ENCODE peak calls at places on chromosome 14, in four cellular contexts. G is natural killer cell treated with Interleukin-12 subunit alpha and Interleukin-12 subunit beta and Interleukin-15 and Interleukin-18, amount 100 ng/mL, for 72 hours; V is aorta; E is activated T-cell treated with anti-CD3 and anti-CD28 coated beads, Interleukin-2, amount 50 U/mL, for 72 hours. D is an unnamed sample.

GRCh38 chr14:105162374-105162979 is 6.1 kb downstream of the JAG2 start:
- ATAC-seq in G (peak; percentile 70), V (peak; percentile 71), E (peak; percentile 33), D (peak; percentile 48)

GRCh38 chr14:22721213-22721612 is 45.3 kb upstream of the OXA1L start:
- ATAC-seq in G (no peak), V (no peak), E (peak; percentile 39), D (peak; percentile 61)

GRCh38 chr14:95507701-95508103 is 8.7 kb downstream of the SYNE3 start:
- ATAC-seq in G (peak; percentile 85), V (peak; percentile 80), E (peak; percentile 42), D (peak; percentile 52)

GRCh38 chr14:65303185-65303901 is 109.2 kb upstream of the FUT8 start:
- ATAC-seq in G (peak; percentile 22), V (no peak), E (peak; percentile 4), D (peak; percentile 36)

GRCh38 chr14:100708349-100709217 is 18.1 kb upstream of the DLK1 start:
- ATAC-seq in G (no peak), V (peak; percentile 21), E (no peak), D (no peak)

GRCh38 chr14:25086817-25087396 is 37.0 kb upstream of the STXBP6 start:
- ATAC-seq in G (no peak), V (no peak), E (no peak), D (no peak)

GRCh38 chr14:53793790-53794560 is 162.7 kb downstream of the BMP4 start:
- ATAC-seq in G (no peak), V (no peak), E (no peak), D (no peak)

GRCh38 chr14:102659797-102660196 is 67.3 kb downstream of the RCOR1 start:
- ATAC-seq in G (no peak), V (no peak), E (no peak), D (no peak)

GRCh38 chr14:104820669-104821228 is 19.8 kb downstream of the ZBTB42 start:
- ATAC-seq in G (no peak), V (no peak), E (no peak), D (no peak)

GRCh38 chr14:77830692-77831091 is 30.8 kb downstream of the ADCK1 start:
- ATAC-seq in G (no peak), V (no peak), E (no peak), D (no peak)

GRCh38 chr14:99619873-99620834 is 16.1 kb upstream of the CCDC85C start:
- ATAC-seq in G (no peak), V (no peak), E (no peak), D (no peak)

GRCh38 chr14:83867871-83868270 is 1662.1 kb upstream of the FLRT2 start:
- ATAC-seq in G (no peak), V (no peak), E (no peak), D (no peak)

GRCh38 chr14:52021971-52022600 is 32.7 kb downstream of the RTRAF start:
- ATAC-seq in G (peak; percentile 61), V (no peak), E (peak; percentile 90), D (peak; percentile 93)

GRCh38 chr14:63551338-63551737 is 8.2 kb upstream of the PPP2R5E start:
- ATAC-seq in G (no peak), V (no peak), E (peak; percentile 57), D (peak; percentile 81)

GRCh38 chr14:103613517-103613916 is 15.5 kb upstream of the KLC1 start:
- ATAC-seq in G (no peak), V (no peak), E (no peak), D (no peak)

GRCh38 chr14:106875503-106875902 is 1349.1 kb downstream of the TMEM121 start:
- ATAC-seq in G (no peak), V (no peak), E (peak; percentile 47), D (no peak)

GRCh38 chr14:73976150-73976549 is 26.0 kb downstream of the COQ6 start:
- ATAC-seq in G (no peak), V (no peak), E (no peak), D (no peak)

D was measured in activated T-helper 17 cell treated with anti-CD3 and anti-CD28 coated beads, Interleukin-2, amount 50 U/mL, for 72 hours.